ENCODE peak calls at places on chromosomes 5 and 9, in ten cellular contexts. One of them, this sample, is unnamed.

GRCh38 chr5:139064613-139065012 is 133.6 kb downstream of the SIL1 start:
- DNase-seq in gastrocnemius medialis: no peak
- DNase-seq in GM06990: no peak
- DNase-seq in CD8-positive, alpha-beta T cell: no peak
- DNase-seq in HCT116: no peak
- DNase-seq in astrocyte of the spinal cord: no peak
- DNase-seq in choroid plexus epithelial cell: no peak
- DNase-seq in AG10803: no peak
- DNase-seq in MCF 10A: peak
- DNase-seq in heart left ventricle: no peak
- DNase-seq in this sample: no peak

GRCh38 chr9:128568470-128569083 is 16.2 kb downstream of the SPTAN1 start:
- DNase-seq in gastrocnemius medialis: no peak
- DNase-seq in GM06990: no peak
- DNase-seq in CD8-positive, alpha-beta T cell: no peak
- DNase-seq in HCT116: no peak
- DNase-seq in astrocyte of the spinal cord: peak
- DNase-seq in choroid plexus epithelial cell: peak
- DNase-seq in AG10803: no peak
- DNase-seq in MCF 10A: no peak
- DNase-seq in heart left ventricle: no peak
- DNase-seq in this sample: no peak

GRCh38 chr9:136578915-136579637 is 33.2 kb upstream of the NOTCH1 start:
- DNase-seq in gastrocnemius medialis: no peak
- DNase-seq in GM06990: no peak
- DNase-seq in CD8-positive, alpha-beta T cell: no peak
- DNase-seq in HCT116: peak
- DNase-seq in astrocyte of the spinal cord: no peak
- DNase-seq in choroid plexus epithelial cell: no peak
- DNase-seq in AG10803: no peak
- DNase-seq in MCF 10A: peak
- DNase-seq in heart left ventricle: no peak
- DNase-seq in this sample: no peak

GRCh38 chr9:128705051-128705965 is 3.0 kb downstream of the PKN3 start:
- DNase-seq in gastrocnemius medialis: no peak
- DNase-seq in GM06990: no peak
- DNase-seq in CD8-positive, alpha-beta T cell: no peak
- DNase-seq in HCT116: no peak
- DNase-seq in astrocyte of the spinal cord: no peak
- DNase-seq in choroid plexus epithelial cell: no peak
- DNase-seq in AG10803: no peak
- DNase-seq in MCF 10A: no peak
- DNase-seq in heart left ventricle: no peak
- DNase-seq in this sample: no peak

GRCh38 chr5:171747061-171747859 is 38.4 kb upstream of the SMIM23 start:
- DNase-seq in gastrocnemius medialis: no peak
- DNase-seq in GM06990: no peak
- DNase-seq in CD8-positive, alpha-beta T cell: no peak
- DNase-seq in HCT116: no peak
- DNase-seq in astrocyte of the spinal cord: no peak
- DNase-seq in choroid plexus epithelial cell: no peak
- DNase-seq in AG10803: no peak
- DNase-seq in MCF 10A: peak
- DNase-seq in heart left ventricle: no peak
- DNase-seq in this sample: no peak

GRCh38 chr9:133003071-133003461 is 24.6 kb downstream of the GFI1B start:
- DNase-seq in gastrocnemius medialis: no peak
- DNase-seq in GM06990: no peak
- DNase-seq in CD8-positive, alpha-beta T cell: no peak
- DNase-seq in HCT116: no peak
- DNase-seq in astrocyte of the spinal cord: no peak
- DNase-seq in choroid plexus epithelial cell: no peak
- DNase-seq in AG10803: no peak
- DNase-seq in MCF 10A: no peak
- DNase-seq in heart left ventricle: no peak
- DNase-seq in this sample: no peak

GRCh38 chr9:34577635-34578240 is 11.8 kb downstream of the CNTFR start:
- DNase-seq in gastrocnemius medialis: no peak
- DNase-seq in GM06990: no peak
- DNase-seq in CD8-positive, alpha-beta T cell: no peak
- DNase-seq in HCT116: no peak
- DNase-seq in astrocyte of the spinal cord: no peak
- DNase-seq in choroid plexus epithelial cell: no peak
- DNase-seq in AG10803: no peak
- DNase-seq in MCF 10A: no peak
- DNase-seq in heart left ventricle: no peak
- DNase-seq in this sample: no peak

GRCh38 chr9:4421847-4422246 is 68.4 kb upstream of the SLC1A1 start:
- DNase-seq in gastrocnemius medialis: no peak
- DNase-seq in GM06990: no peak
- DNase-seq in CD8-positive, alpha-beta T cell: no peak
- DNase-seq in HCT116: no peak
- DNase-seq in astrocyte of the spinal cord: no peak
- DNase-seq in choroid plexus epithelial cell: no peak
- DNase-seq in AG10803: no peak
- DNase-seq in MCF 10A: no peak
- DNase-seq in heart left ventricle: no peak
- DNase-seq in this sample: no peak

GRCh38 chr5:176733586-176734262 is 76.6 kb upstream of the UNC5A start:
- DNase-seq in gastrocnemius medialis: no peak
- DNase-seq in GM06990: no peak
- DNase-seq in CD8-positive, alpha-beta T cell: no peak
- DNase-seq in HCT116: no peak
- DNase-seq in astrocyte of the spinal cord: no peak
- DNase-seq in choroid plexus epithelial cell: no peak
- DNase-seq in AG10803: peak
- DNase-seq in MCF 10A: no peak
- DNase-seq in heart left ventricle: no peak
- DNase-seq in this sample: peak

GRCh38 chr9:33193818-33194217 is 26.7 kb upstream of the B4GALT1 start:
- DNase-seq in gastrocnemius medialis: no peak
- DNase-seq in GM06990: no peak
- DNase-seq in CD8-positive, alpha-beta T cell: no peak
- DNase-seq in HCT116: no peak
- DNase-seq in astrocyte of the spinal cord: no peak
- DNase-seq in choroid plexus epithelial cell: no peak
- DNase-seq in AG10803: no peak
- DNase-seq in MCF 10A: peak
- DNase-seq in heart left ventricle: no peak
- DNase-seq in this sample: no peak

GRCh38 chr5:157613385-157614245 is 38.0 kb upstream of the ADAM19 start:
- DNase-seq in gastrocnemius medialis: no peak
- DNase-seq in GM06990: no peak
- DNase-seq in CD8-positive, alpha-beta T cell: peak
- DNase-seq in HCT116: no peak
- DNase-seq in astrocyte of the spinal cord: no peak
- DNase-seq in choroid plexus epithelial cell: no peak
- DNase-seq in AG10803: no peak
- DNase-seq in MCF 10A: no peak
- DNase-seq in heart left ventricle: no peak
- DNase-seq in this sample: no peak

GRCh38 chr5:13830536-13830935 is 114.0 kb downstream of the DNAH5 start:
- DNase-seq in gastrocnemius medialis: no peak
- DNase-seq in GM06990: no peak
- DNase-seq in CD8-positive, alpha-beta T cell: no peak
- DNase-seq in HCT116: no peak
- DNase-seq in astrocyte of the spinal cord: no peak
- DNase-seq in choroid plexus epithelial cell: no peak
- DNase-seq in AG10803: no peak
- DNase-seq in MCF 10A: peak
- DNase-seq in heart left ventricle: no peak
- DNase-seq in this sample: no peak

GRCh38 chr9:108743901-108744371 is 111.8 kb downstream of the ACTL7B start:
- DNase-seq in gastrocnemius medialis: no peak
- DNase-seq in GM06990: no peak
- DNase-seq in CD8-positive, alpha-beta T cell: no peak
- DNase-seq in HCT116: no peak
- DNase-seq in astrocyte of the spinal cord: no peak
- DNase-seq in choroid plexus epithelial cell: no peak
- DNase-seq in AG10803: peak
- DNase-seq in MCF 10A: peak
- DNase-seq in heart left ventricle: no peak
- DNase-seq in this sample: no peak

GRCh38 chr5:113005454-113005853 is 28.9 kb downstream of the DCP2 start:
- DNase-seq in gastrocnemius medialis: no peak
- DNase-seq in GM06990: no peak
- DNase-seq in CD8-positive, alpha-beta T cell: no peak
- DNase-seq in HCT116: no peak
- DNase-seq in astrocyte of the spinal cord: peak
- DNase-seq in choroid plexus epithelial cell: peak
- DNase-seq in AG10803: peak
- DNase-seq in MCF 10A: peak
- DNase-seq in heart left ventricle: no peak
- DNase-seq in this sample: no peak

GRCh38 chr5:16773990-16774389 is 157.2 kb upstream of the RETREG1 start:
- DNase-seq in gastrocnemius medialis: no peak
- DNase-seq in GM06990: no peak
- DNase-seq in CD8-positive, alpha-beta T cell: no peak
- DNase-seq in HCT116: no peak
- DNase-seq in astrocyte of the spinal cord: no peak
- DNase-seq in choroid plexus epithelial cell: peak
- DNase-seq in AG10803: peak
- DNase-seq in MCF 10A: peak
- DNase-seq in heart left ventricle: no peak
- DNase-seq in this sample: no peak

GRCh38 chr9:16243798-16244197 is 626.7 kb downstream of the BNC2 start:
- DNase-seq in gastrocnemius medialis: no peak
- DNase-seq in GM06990: no peak
- DNase-seq in CD8-positive, alpha-beta T cell: no peak
- DNase-seq in HCT116: no peak
- DNase-seq in astrocyte of the spinal cord: no peak
- DNase-seq in choroid plexus epithelial cell: no peak
- DNase-seq in AG10803: no peak
- DNase-seq in MCF 10A: no peak
- DNase-seq in heart left ventricle: no peak
- DNase-seq in this sample: no peak

DNA sequence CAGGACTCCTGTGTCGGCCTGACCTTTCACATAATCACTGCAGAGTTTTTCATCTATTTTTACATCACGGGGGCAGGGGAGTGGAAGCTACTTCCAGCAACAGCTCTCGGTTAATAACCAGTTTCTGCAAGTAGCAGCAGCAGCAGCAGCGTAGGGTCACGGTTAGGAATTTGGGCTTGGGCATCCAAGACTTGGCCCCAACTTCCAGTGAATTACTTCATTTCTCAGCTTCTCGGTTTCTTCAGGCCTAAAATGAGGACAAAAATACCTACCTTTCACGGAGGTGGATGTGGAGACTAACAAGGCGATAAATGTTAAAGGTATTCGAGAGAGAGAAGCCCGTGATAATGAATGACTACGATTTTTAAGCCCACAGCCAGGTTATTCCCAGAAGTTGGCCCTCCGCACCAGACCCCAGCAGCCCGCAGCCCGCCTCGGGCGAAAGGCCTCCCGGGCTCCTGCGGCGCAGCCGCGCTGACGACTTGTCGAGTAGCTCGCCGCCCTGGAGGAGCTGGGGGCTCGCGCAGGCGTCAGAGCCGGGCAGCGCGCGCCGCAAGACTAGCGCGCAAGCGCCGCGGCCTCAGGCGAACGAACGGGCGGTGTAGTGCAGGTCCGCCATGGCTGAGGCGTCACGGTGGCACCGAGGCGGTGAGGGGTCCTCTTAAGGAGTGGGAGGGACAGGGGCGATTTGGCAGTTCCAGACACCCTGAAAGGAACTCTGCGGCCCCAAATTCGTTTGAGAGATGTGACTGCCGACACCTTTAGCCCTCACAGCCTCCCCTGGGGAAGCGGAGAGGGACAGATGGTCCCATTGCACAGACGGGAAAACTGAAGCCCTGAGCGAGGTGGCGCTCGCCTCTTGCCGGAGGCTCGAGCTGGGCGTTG is at the start of gene PKD2L2:
- DNase-seq in gastrocnemius medialis: peak
- DNase-seq in GM06990: peak
- DNase-seq in CD8-positive, alpha-beta T cell: peak
- DNase-seq in HCT116: no peak
- DNase-seq in astrocyte of the spinal cord: peak
- DNase-seq in choroid plexus epithelial cell: peak
- DNase-seq in AG10803: peak
- DNase-seq in MCF 10A: no peak
- DNase-seq in heart left ventricle: peak
- DNase-seq in this sample: no peak
- TF ChIP-seq CTCF in gastrocnemius medialis: no peak
- TF ChIP-seq CTCF in GM06990: peak
- TF ChIP-seq CTCF in CD8-positive, alpha-beta T cell: no peak
- TF ChIP-seq CTCF in HCT116: no peak
- TF ChIP-seq CTCF in astrocyte of the spinal cord: peak
- TF ChIP-seq CTCF in choroid plexus epithelial cell: no peak
- TF ChIP-seq CTCF in AG10803: no peak
- TF ChIP-seq CTCF in MCF 10A: no peak
- TF ChIP-seq CTCF in heart left ventricle: peak
- TF ChIP-seq CTCF in this sample: no peak

GRCh38 chr5:168992687-168993086 is 308.3 kb downstream of the SLIT3 start:
- DNase-seq in gastrocnemius medialis: no peak
- DNase-seq in GM06990: no peak
- DNase-seq in CD8-positive, alpha-beta T cell: no peak
- DNase-seq in HCT116: peak
- DNase-seq in astrocyte of the spinal cord: no peak
- DNase-seq in choroid plexus epithelial cell: no peak
- DNase-seq in AG10803: no peak
- DNase-seq in MCF 10A: no peak
- DNase-seq in heart left ventricle: no peak
- DNase-seq in this sample: no peak
- TF ChIP-seq CTCF in gastrocnemius medialis: no peak
- TF ChIP-seq CTCF in GM06990: no peak
- TF ChIP-seq CTCF in CD8-positive, alpha-beta T cell: no peak
- TF ChIP-seq CTCF in HCT116: peak
- TF ChIP-seq CTCF in astrocyte of the spinal cord: peak
- TF ChIP-seq CTCF in choroid plexus epithelial cell: no peak
- TF ChIP-seq CTCF in AG10803: peak
- TF ChIP-seq CTCF in MCF 10A: no peak
- TF ChIP-seq CTCF in heart left ventricle: no peak
- TF ChIP-seq CTCF in this sample: peak

DNA sequence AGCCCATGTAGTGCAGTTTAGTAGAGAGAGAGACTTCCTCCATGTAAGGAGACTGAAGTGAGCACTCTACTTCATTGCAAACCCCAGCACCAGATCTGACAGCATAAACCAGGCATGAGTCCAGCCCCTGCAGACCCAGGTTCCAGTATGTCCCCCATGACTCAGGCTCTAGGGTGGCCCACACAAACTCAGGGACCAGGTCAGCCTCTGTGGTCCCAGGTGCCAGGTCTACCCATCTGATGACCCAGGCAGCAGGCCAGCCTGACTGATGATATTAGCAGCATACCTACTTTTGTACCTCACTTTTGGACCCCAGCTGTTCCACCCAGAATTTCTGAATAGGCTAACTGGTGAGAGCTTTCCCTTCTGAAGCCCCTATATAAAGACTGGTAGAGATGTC is 647.8 kb downstream of the ANXA1 start:
- DNase-seq in gastrocnemius medialis: no peak
- DNase-seq in GM06990: no peak
- DNase-seq in CD8-positive, alpha-beta T cell: no peak
- DNase-seq in HCT116: no peak
- DNase-seq in astrocyte of the spinal cord: no peak
- DNase-seq in choroid plexus epithelial cell: no peak
- DNase-seq in AG10803: no peak
- DNase-seq in MCF 10A: no peak
- DNase-seq in heart left ventricle: no peak
- DNase-seq in this sample: no peak
- TF ChIP-seq CTCF in gastrocnemius medialis: no peak
- TF ChIP-seq CTCF in GM06990: no peak
- TF ChIP-seq CTCF in CD8-positive, alpha-beta T cell: no peak
- TF ChIP-seq CTCF in HCT116: no peak
- TF ChIP-seq CTCF in astrocyte of the spinal cord: no peak
- TF ChIP-seq CTCF in choroid plexus epithelial cell: no peak
- TF ChIP-seq CTCF in AG10803: no peak
- TF ChIP-seq CTCF in MCF 10A: no peak
- TF ChIP-seq CTCF in heart left ventricle: no peak
- TF ChIP-seq CTCF in this sample: no peak

GRCh38 chr9:72443855-72444254 is 77.6 kb upstream of the TMC1 start:
- DNase-seq in gastrocnemius medialis: no peak
- DNase-seq in GM06990: peak
- DNase-seq in CD8-positive, alpha-beta T cell: no peak
- DNase-seq in HCT116: no peak
- DNase-seq in astrocyte of the spinal cord: no peak
- DNase-seq in choroid plexus epithelial cell: no peak
- DNase-seq in AG10803: no peak
- DNase-seq in MCF 10A: no peak
- DNase-seq in heart left ventricle: no peak
- DNase-seq in this sample: no peak
- TF ChIP-seq CTCF in gastrocnemius medialis: no peak
- TF ChIP-seq CTCF in GM06990: peak
- TF ChIP-seq CTCF in CD8-positive, alpha-beta T cell: no peak
- TF ChIP-seq CTCF in HCT116: no peak
- TF ChIP-seq CTCF in astrocyte of the spinal cord: no peak
- TF ChIP-seq CTCF in choroid plexus epithelial cell: peak
- TF ChIP-seq CTCF in AG10803: no peak
- TF ChIP-seq CTCF in MCF 10A: no peak
- TF ChIP-seq CTCF in heart left ventricle: no peak
- TF ChIP-seq CTCF in this sample: no peak